ENCODE peak calls at places on chromosomes 2 and 18, in five cellular contexts. E is GM04504; Z is stimulated activated CD8-positive, alpha-beta memory T cell treated with anti-CD3 and anti-CD28 coated beads, Interleukin-4, amount 100 ng/mL, for 1 hour; U is left cardiac atrium; V is IMR-90. A is an unnamed sample.

GRCh38 chr2:237597680-237598145 is 7.2 kb upstream of the RAB17 start:
- DNase-seq in U (no peak), Z (no peak), E (no peak), V (no peak), A (no peak)

GRCh38 chr2:158984554-158985207 is 16.2 kb downstream of the TANC1 start:
- DNase-seq in U (peak; percentile 46), V (peak; percentile 25), Z (no peak), E (no peak), A (no peak)

GRCh38 chr2:204363513-204363912 is 181.8 kb upstream of the PARD3B start:
- DNase-seq in E (no peak), Z (no peak), V (no peak), U (no peak), A (no peak)

GRCh38 chr2:147469471-147469870 is 375.4 kb upstream of the ACVR2A start:
- DNase-seq in E (no peak), V (no peak), Z (no peak), U (no peak), A (no peak)

GRCh38 chr18:10797882-10798281 is 272.1 kb downstream of the NAPG start:
- DNase-seq in E (no peak), U (peak; percentile 24), Z (no peak), V (no peak), A (no peak)

GRCh38 chr2:217740178-217740577 is 262.6 kb downstream of the TNS1 start:
- DNase-seq in V (peak; percentile 45), Z (no peak), U (no peak), E (no peak), A (no peak)

GRCh38 chr2:23478087-23478932 is 93.3 kb downstream of the KLHL29 start:
- DNase-seq in Z (no peak), U (no peak), E (no peak), V (no peak), A (no peak)

GRCh38 chr2:128137094-128137616 is 46.2 kb downstream of the UGGT1 start:
- DNase-seq in U (no peak), E (no peak), V (no peak), Z (no peak), A (no peak)

GRCh38 chr18:48574667-48575300 is 36.0 kb downstream of the CTIF start:
- DNase-seq in E (no peak), Z (no peak), U (no peak), V (no peak), A (no peak)